ENCODE peak calls at places on chromosomes 12 and 14, in five cellular contexts. P, Q, M, C and F are unnamed samples.

GRCh38 chr12:52494518-52494917 is 1.5 kb upstream of the KRT6A start:
- DNase-seq in M (no peak), C (no peak), P (peak; percentile 82), Q (peak; percentile 50), F (peak; percentile 42)

GRCh38 chr14:60153996-60154395 is 11.2 kb downstream of the DHRS7 start:
- DNase-seq in Q (no peak), C (no peak), M (no peak), P (no peak), F (no peak)

GRCh38 chr12:2166696-2167095 is 113.9 kb downstream of the CACNA1C start:
- DNase-seq in C (no peak), P (no peak), Q (no peak), M (no peak), F (no peak)

GRCh38 chr14:104392001-104392395 is 187.6 kb upstream of the C14orf180 start:
- DNase-seq in M (no peak), C (no peak), P (no peak), Q (no peak), F (no peak)

GRCh38 chr12:2395352-2395977 is 342.7 kb downstream of the CACNA1C start:
- DNase-seq in Q (no peak), P (peak; percentile 60), C (peak; percentile 38), M (peak; percentile 41), F (peak; percentile 62)

GRCh38 chr12:53738834-53739284 is 11.6 kb upstream of the CALCOCO1 start:
- DNase-seq in C (no peak), M (no peak), Q (no peak), P (no peak), F (no peak)

GRCh38 chr14:61671086-61671485 is 24.2 kb upstream of the HIF1A start:
- DNase-seq in C (peak; percentile 77), Q (no peak), M (no peak), P (no peak), F (no peak)

GRCh38 chr12:72330291-72330690 is 58.1 kb downstream of the TRHDE start:
- DNase-seq in P (no peak), C (no peak), Q (peak; percentile 58), M (no peak), F (peak; percentile 8)

GRCh38 chr12:69329669-69330428 is 18.3 kb upstream of the LYZ start:
- DNase-seq in M (no peak), C (no peak), Q (no peak), P (no peak), F (no peak)

GRCh38 chr12:130952545-130952954 is 1.2 kb upstream of the ADGRD1 start:
- DNase-seq in M (no peak), C (no peak), P (no peak), Q (no peak), F (peak; percentile 67)

GRCh38 chr14:73014105-73014504 is 12.8 kb downstream of the ZFYVE1 start:
- DNase-seq in Q (peak; percentile 39), P (peak; percentile 76), C (no peak), M (no peak), F (no peak)

GRCh38 chr12:86118161-86118560 is 138.0 kb downstream of the MGAT4C start:
- DNase-seq in C (no peak), Q (no peak), M (no peak), P (no peak), F (no peak)

GRCh38 chr12:26058308-26058707 is 66.5 kb downstream of the BHLHE41 start:
- DNase-seq in Q (peak; percentile 44), M (no peak), C (no peak), P (no peak), F (no peak)

GRCh38 chr12:10966314-10966713 is 20.4 kb downstream of the TAS2R50 start:
- DNase-seq in P (no peak), Q (no peak), C (no peak), M (no peak), F (no peak)

GRCh38 chr12:80805106-80805505 is 88.4 kb downstream of the MYF5 start:
- DNase-seq in M (no peak), P (peak; percentile 39), C (no peak), Q (no peak), F (no peak)

GRCh38 chr14:22391908-22392307 is 197.1 kb downstream of the DAD1 start:
- DNase-seq in C (peak; percentile 78), Q (peak; percentile 59), M (peak; percentile 41), P (peak; percentile 71), F (peak; percentile 78)

GRCh38 chr14:67567654-67568053 is 32.4 kb downstream of the PIGH start:
- DNase-seq in P (no peak), Q (no peak), C (no peak), M (no peak), F (peak; percentile 49)

GRCh38 chr12:116026768-116027550 is 250.5 kb downstream of the MED13L start:
- DNase-seq in P (no peak), C (peak; percentile 41), Q (no peak), M (no peak), F (no peak)

GRCh38 chr14:68729556-68729955 is 63.3 kb downstream of the ZFP36L1 start:
- DNase-seq in P (no peak), C (peak; percentile 77), M (no peak), Q (no peak), F (no peak)

DNA sequence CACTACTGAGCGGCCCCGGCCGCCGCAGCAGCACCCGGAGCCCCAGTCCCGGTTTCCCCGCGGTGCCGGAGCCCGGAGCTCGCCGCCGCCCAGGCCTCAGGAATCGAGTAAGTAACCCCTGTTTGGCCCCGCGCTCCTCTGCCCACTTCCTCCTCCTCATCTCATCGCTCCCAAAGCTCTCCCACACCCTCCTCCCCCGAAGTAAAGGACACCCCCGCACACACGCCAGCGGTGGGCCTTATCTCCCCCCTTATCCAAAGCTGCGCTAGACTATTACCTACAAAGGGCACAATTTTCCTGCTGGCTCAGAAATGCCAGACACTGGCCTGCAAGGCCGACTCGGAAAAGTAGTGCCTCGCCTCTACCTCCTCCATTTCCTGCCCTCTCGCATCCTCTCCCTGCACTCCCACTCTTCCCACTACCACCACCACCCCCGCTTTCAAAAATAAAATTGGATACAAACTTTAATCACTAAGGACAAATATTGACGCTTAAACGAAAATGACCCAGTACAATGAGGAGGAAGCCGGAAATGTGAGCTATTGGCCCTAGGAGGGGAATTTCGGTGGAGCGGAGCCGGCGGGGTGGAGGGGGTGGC is 581 bp upstream of the FOXG1 start:
- DNase-seq in Q (no peak), P (peak; percentile 29), M (no peak), C (no peak), F (peak; percentile 25)
- TF ChIP-seq EZH2 in Q (peak; percentile 63), P (peak; percentile 90), M (peak; percentile 84), C (peak; percentile 66), F (peak; percentile 69)

DNA sequence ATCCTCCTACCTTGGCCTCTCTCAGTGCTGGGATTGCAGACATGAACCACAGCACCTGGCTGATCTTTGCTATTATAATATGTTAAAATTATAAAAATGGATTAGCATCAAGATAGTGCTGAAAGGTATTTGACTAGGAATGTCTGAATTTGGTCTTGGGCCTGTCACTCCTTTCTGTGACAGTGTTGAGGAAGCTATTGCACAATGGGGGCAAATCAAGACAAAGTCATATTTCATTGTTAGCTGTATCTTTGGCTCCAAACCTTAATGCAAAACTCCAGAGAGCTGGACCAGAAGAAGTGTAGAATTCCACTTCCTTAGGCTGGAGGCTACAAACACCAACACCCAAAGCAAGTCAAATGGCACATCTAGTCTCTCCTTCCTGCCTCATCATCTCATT is 42.2 kb downstream of the ZCRB1 start:
- DNase-seq in M (no peak), Q (no peak), C (no peak), P (no peak), F (no peak)
- TF ChIP-seq EZH2 in M (no peak), Q (no peak), C (no peak), P (no peak), F (no peak)

GRCh38 chr14:88385212-88386101 is at the start of gene SPATA7:
- DNase-seq in Q (peak; percentile 85), C (peak; percentile 92), M (peak; percentile 81), P (peak; percentile 98), F (peak; percentile 97)

GRCh38 chr14:88384653-88385205 is 728 bp upstream of the SPATA7 start:
- DNase-seq in M (no peak), Q (no peak), P (peak; percentile 53), C (no peak), F (no peak)

GRCh38 chr14:88386395-88386794 is 938 bp downstream of the SPATA7 start:
- DNase-seq in P (peak; percentile 36), C (no peak), Q (no peak), M (no peak), F (no peak)

GRCh38 chr14:88392609-88393008 is 7.2 kb downstream of the SPATA7 start:
- DNase-seq in M (no peak), C (no peak), Q (no peak), P (no peak), F (no peak)

DNA sequence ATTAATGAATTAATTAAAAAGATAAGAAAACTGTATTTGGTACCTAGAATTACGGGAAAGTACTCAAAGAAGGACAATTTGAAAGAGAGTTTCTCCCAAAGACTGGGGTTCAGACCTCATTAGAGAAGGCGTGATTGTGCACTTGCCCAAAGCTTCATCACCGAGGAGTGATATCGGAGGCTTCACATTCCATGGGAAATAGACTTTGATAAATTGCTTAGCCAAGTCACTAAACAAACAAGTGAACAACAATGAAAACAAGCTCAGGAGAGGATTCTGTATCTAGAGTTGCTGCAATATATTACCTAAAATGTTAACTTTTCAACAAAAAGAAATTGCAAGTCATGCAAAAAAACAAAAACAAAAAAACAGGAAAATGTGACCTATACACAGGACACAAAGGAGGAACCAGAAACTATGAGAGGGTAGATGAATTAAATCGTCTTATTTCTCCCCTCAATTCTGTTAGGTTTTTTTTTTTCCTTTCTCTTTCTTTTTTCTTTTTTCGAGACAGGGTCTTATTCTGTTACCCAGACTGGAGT is 3.4 kb downstream of the SPATA7 start:
- DNase-seq in M (no peak), P (no peak), C (peak; percentile 4), Q (no peak), F (no peak)
- TF ChIP-seq EZH2 in M (no peak), P (no peak), C (no peak), Q (no peak), F (no peak)

GRCh38 chr12:51424662-51425539 is at the start of gene SLC4A8:
- DNase-seq in Q (peak; percentile 73), P (peak; percentile 95), M (peak; percentile 85), C (peak; percentile 78), F (peak; percentile 96)
- TF ChIP-seq EZH2 in Q (no peak), P (no peak), M (no peak), C (no peak), F (no peak)

GRCh38 chr12:114450511-114451300 is 44.8 kb upstream of the TBX5 start:
- DNase-seq in C (no peak), M (no peak), Q (no peak), P (no peak), F (no peak)
- TF ChIP-seq EZH2 in C (no peak), M (peak; percentile 42), Q (no peak), P (no peak), F (no peak)